ENCODE peak calls at places on chromosomes 2 and 18, in five cellular contexts. A, V, D, F and N are unnamed samples.

GRCh38 chr18:49031511-49032188 is 80.9 kb upstream of the SMAD7 start:
- DNase-seq in F (peak; percentile 74), A (no peak), D (peak; percentile 46), V (no peak), N (peak; percentile 71)

GRCh38 chr18:45802814-45803492 is 22.5 kb upstream of the SIGLEC15 start:
- DNase-seq in F (no peak), A (peak; percentile 98), D (no peak), V (no peak), N (no peak)

GRCh38 chr2:177784449-177784845 is 288.1 kb downstream of the PDE11A start:
- DNase-seq in D (no peak), V (no peak), A (peak; percentile 79), F (no peak), N (no peak)

GRCh38 chr18:45334188-45334587 is 281.1 kb upstream of the SLC14A2 start:
- DNase-seq in A (no peak), D (no peak), V (no peak), F (no peak), N (no peak)

GRCh38 chr2:237456200-237456731 is 30.8 kb upstream of the MLPH start:
- DNase-seq in F (peak; percentile 89), A (peak; percentile 96), D (peak; percentile 93), V (no peak), N (no peak)

GRCh38 chr2:134181219-134181618 is 72.7 kb upstream of the MGAT5 start:
- DNase-seq in D (no peak), F (no peak), A (no peak), V (peak; percentile 42), N (peak; percentile 80)

GRCh38 chr2:215427585-215427984 is 8.3 kb downstream of the FN1 start:
- DNase-seq in F (no peak), A (peak; percentile 47), D (no peak), V (no peak), N (no peak)

GRCh38 chr2:6919912-6920905 is 3.0 kb downstream of the RNF144A start:
- DNase-seq in F (no peak), D (no peak), A (no peak), V (no peak), N (no peak)

GRCh38 chr2:6845312-6845711 is 20.4 kb downstream of the CMPK2 start:
- DNase-seq in D (no peak), V (peak; percentile 61), A (peak; percentile 37), F (no peak), N (no peak)

GRCh38 chr18:36155960-36156757 is 26.5 kb downstream of the ELP2 start:
- DNase-seq in D (no peak), F (no peak), A (no peak), V (no peak), N (no peak)

GRCh38 chr2:61889212-61889956 is 928 bp upstream of the CCT4 start:
- DNase-seq in A (no peak), V (no peak), D (peak; percentile 67), F (peak; percentile 54), N (no peak)

GRCh38 chr18:74963820-74964446 is 245.0 kb downstream of the PTGR3 start:
- DNase-seq in A (peak; percentile 76), D (no peak), V (peak; percentile 26), F (no peak), N (no peak)

GRCh38 chr2:24515841-24516240 is 24.8 kb downstream of the NCOA1 start:
- DNase-seq in V (no peak), A (no peak), F (no peak), D (no peak), N (no peak)

GRCh38 chr2:221428896-221429295 is 143.2 kb downstream of the EPHA4 start:
- DNase-seq in V (no peak), A (no peak), D (no peak), F (no peak), N (no peak)

GRCh38 chr2:58893645-58894336 is 652.7 kb upstream of the FANCL start:
- DNase-seq in D (no peak), V (no peak), A (no peak), F (no peak), N (no peak)

GRCh38 chr18:78814321-78814720 is 165.3 kb upstream of the SALL3 start:
- DNase-seq in D (no peak), F (no peak), V (no peak), A (no peak), N (no peak)

GRCh38 chr18:23165271-23165670 is 30.0 kb downstream of the CABLES1 start:
- DNase-seq in F (no peak), A (no peak), D (peak; percentile 0), V (no peak), N (no peak)

GRCh38 chr2:238776003-238776640 is 71.8 kb upstream of the TWIST2 start:
- DNase-seq in D (no peak), V (no peak), A (no peak), F (no peak), N (no peak)

GRCh38 chr2:39059366-39059952 is 61.4 kb downstream of the SOS1 start:
- DNase-seq in V (peak; percentile 77), A (peak; percentile 80), F (no peak), D (no peak), N (peak; percentile 41)

GRCh38 chr2:226882606-226883005 is 46.8 kb downstream of the RHBDD1 start:
- DNase-seq in A (no peak), V (no peak), F (no peak), D (no peak), N (no peak)

GRCh38 chr2:150090031-150090430 is 397.4 kb downstream of the RND3 start:
- DNase-seq in A (no peak), D (no peak), F (no peak), V (no peak), N (no peak)

GRCh38 chr2:168611896-168612650 is 156.0 kb downstream of the CERS6 start:
- DNase-seq in V (no peak), A (no peak), D (no peak), F (no peak), N (peak; percentile 47)

GRCh38 chr18:50750546-50750945 is 69.3 kb downstream of the MRO start:
- DNase-seq in A (no peak), D (no peak), F (no peak), V (no peak), N (no peak)

GRCh38 chr2:24231461-24231881 is 56.6 kb downstream of the FAM228A start:
- DNase-seq in F (no peak), D (no peak), A (no peak), V (no peak), N (no peak)

GRCh38 chr2:100978582-100979051 is 23.5 kb upstream of the RPL31 start:
- DNase-seq in A (peak; percentile 68), V (peak; percentile 6), F (peak; percentile 89), D (peak; percentile 86), N (no peak)

GRCh38 chr2:159677654-159678053 is 34.7 kb upstream of the MARCHF7 start:
- DNase-seq in F (no peak), A (peak; percentile 64), D (no peak), V (no peak), N (no peak)

GRCh38 chr2:54122939-54123338 is 7.5 kb downstream of the ACYP2 start:
- DNase-seq in A (peak; percentile 15), V (no peak), D (no peak), F (no peak), N (no peak)

GRCh38 chr2:10471956-10472355 is 23.8 kb upstream of the ODC1 start:
- DNase-seq in D (no peak), A (no peak), F (no peak), V (no peak), N (no peak)

GRCh38 chr2:41326801-41327200 is 721.0 kb upstream of the PKDCC start:
- DNase-seq in D (no peak), A (no peak), F (no peak), V (no peak), N (no peak)

GRCh38 chr2:25000503-25001328 is 29.0 kb upstream of the DNAJC27 start:
- DNase-seq in F (no peak), D (no peak), A (no peak), V (no peak), N (no peak)

GRCh38 chr2:30714811-30715709 is 92.2 kb downstream of the CAPN13 start:
- DNase-seq in D (peak; percentile 14), A (no peak), F (no peak), V (no peak), N (no peak)

GRCh38 chr2:216416571-216417307 is 4.5 kb downstream of the SMARCAL1 start:
- DNase-seq in A (no peak), V (no peak), F (no peak), D (no peak), N (no peak)

GRCh38 chr2:17593841-17594482 is 53.5 kb downstream of the VSNL1 start:
- DNase-seq in F (no peak), A (peak; percentile 36), V (no peak), D (no peak), N (no peak)

GRCh38 chr2:21836766-21837543 is 713.2 kb downstream of the TDRD15 start:
- DNase-seq in D (no peak), A (peak; percentile 98), F (no peak), V (no peak), N (no peak)

GRCh38 chr2:224206816-224207215 is 167.7 kb upstream of the SERPINE2 start:
- DNase-seq in F (no peak), V (no peak), A (no peak), D (no peak), N (no peak)

DNA sequence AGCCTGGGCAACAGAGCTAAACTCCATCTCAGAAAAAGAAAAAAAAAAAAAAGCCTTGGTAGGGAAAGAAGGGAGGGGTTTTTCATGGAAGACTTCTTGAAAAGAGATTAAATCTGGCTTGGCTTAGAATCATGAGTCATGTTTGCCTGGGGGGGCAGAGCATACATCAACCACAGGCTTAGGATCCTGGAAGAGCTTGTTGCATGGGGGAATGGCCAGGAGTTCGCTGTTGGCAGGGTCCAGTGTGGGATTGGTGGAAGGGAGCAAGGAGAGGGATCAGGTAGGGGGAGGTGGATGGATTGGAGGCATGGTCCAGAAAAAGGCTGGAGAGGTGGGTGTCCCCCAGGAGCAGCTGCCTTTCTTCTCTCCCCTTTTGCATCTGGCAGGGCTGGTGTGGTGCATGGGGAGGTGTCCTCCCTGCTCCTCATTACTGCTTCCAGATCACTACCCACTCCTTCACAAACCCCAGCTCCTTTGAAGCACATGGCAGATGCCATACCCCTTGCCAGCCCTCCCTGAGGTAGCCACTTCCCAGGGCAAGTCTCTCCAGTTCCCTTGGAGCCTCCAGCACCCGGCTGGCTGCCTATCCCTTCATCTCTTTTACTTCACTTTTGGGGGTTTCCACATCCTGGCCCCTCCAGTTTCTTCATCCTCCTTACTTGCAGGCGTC is 2.5 kb downstream of the ARMC9 start:
- DNase-seq in F (no peak), A (peak; percentile 27), D (peak; percentile 54), V (no peak), N (no peak)
- H3K4me3 ChIP-seq in F (no peak overlapping the region), A (peak overlapping the region; percentile 94), D (no peak overlapping the region), V (no peak overlapping the region), N (no peak overlapping the region)

GRCh38 chr2:241860184-241861078 is 1.7 kb upstream of the PDCD1 start:
- DNase-seq in D (peak; percentile 63), V (no peak), A (no peak), F (peak; percentile 52), N (no peak)
- H3K4me3 ChIP-seq in D (no peak overlapping the region), V (no peak overlapping the region), A (no peak overlapping the region), F (no peak overlapping the region), N (no peak overlapping the region)

GRCh38 chr18:21100141-21100540 is 11.5 kb downstream of the ROCK1 start:
- DNase-seq in V (no peak), D (no peak), F (no peak), A (peak; percentile 31), N (no peak)
- H3K4me3 ChIP-seq in V (peak overlapping the region; percentile 55), D (no peak overlapping the region), F (no peak overlapping the region), A (no peak overlapping the region), N (no peak overlapping the region)

DNA sequence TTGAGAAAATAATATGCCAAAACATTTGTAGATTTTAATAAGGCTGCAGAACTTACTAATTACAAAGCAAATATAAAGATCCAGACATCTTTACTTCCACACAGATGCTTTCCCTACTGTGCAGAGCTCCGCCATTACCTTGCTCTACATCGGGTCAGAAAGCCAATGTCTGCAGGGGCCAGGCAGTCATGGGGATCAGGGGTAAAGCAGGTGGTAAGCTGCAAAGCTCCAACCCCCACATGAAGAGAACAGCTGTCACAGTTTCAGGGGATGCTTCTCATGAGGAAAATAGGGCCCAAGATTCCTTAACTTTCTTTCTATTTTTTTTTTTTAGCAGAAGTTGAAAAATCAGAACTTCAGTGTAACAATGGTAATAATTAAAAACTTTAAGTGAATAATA is 102.7 kb downstream of the DCC start:
- DNase-seq in A (no peak), D (no peak), F (no peak), V (no peak), N (no peak)
- H3K4me3 ChIP-seq in A (no peak overlapping the region), D (no peak overlapping the region), F (no peak overlapping the region), V (no peak overlapping the region), N (no peak overlapping the region)